ENCODE peak calls at places on chromosomes 6 and 20, in nine cellular contexts. One of them, this sample, is unnamed.

GRCh38 chr6:14211596-14211961 is 94.0 kb downstream of the CD83 start:
- DNase-seq in heart left ventricle: peak
- DNase-seq in HepG2: peak
- DNase-seq in IMR-90: peak
- DNase-seq in adrenal gland: peak
- DNase-seq in GM12865: peak
- DNase-seq in lung: peak
- DNase-seq in kidney: peak
- DNase-seq in mucosa of descending colon: peak
- DNase-seq in this sample: peak

GRCh38 chr20:16368645-16369292 is 204.5 kb downstream of the KIF16B start:
- DNase-seq in heart left ventricle: no peak
- DNase-seq in HepG2: peak
- DNase-seq in IMR-90: peak
- DNase-seq in adrenal gland: no peak
- DNase-seq in GM12865: no peak
- DNase-seq in lung: no peak
- DNase-seq in kidney: no peak
- DNase-seq in mucosa of descending colon: no peak
- DNase-seq in this sample: peak

GRCh38 chr20:37506166-37506725 is 14.8 kb upstream of the NNAT start:
- DNase-seq in heart left ventricle: no peak
- DNase-seq in HepG2: no peak
- DNase-seq in IMR-90: no peak
- DNase-seq in adrenal gland: no peak
- DNase-seq in GM12865: no peak
- DNase-seq in lung: no peak
- DNase-seq in kidney: no peak
- DNase-seq in mucosa of descending colon: no peak
- DNase-seq in this sample: no peak

GRCh38 chr6:152573762-152574161 is 63.4 kb downstream of the SYNE1 start:
- DNase-seq in heart left ventricle: no peak
- DNase-seq in HepG2: no peak
- DNase-seq in IMR-90: peak
- DNase-seq in adrenal gland: no peak
- DNase-seq in GM12865: no peak
- DNase-seq in lung: no peak
- DNase-seq in kidney: no peak
- DNase-seq in mucosa of descending colon: no peak
- DNase-seq in this sample: peak

GRCh38 chr6:54192993-54193392 is 81.8 kb downstream of the MLIP start:
- DNase-seq in heart left ventricle: no peak
- DNase-seq in HepG2: no peak
- DNase-seq in IMR-90: no peak
- DNase-seq in adrenal gland: no peak
- DNase-seq in GM12865: no peak
- DNase-seq in lung: no peak
- DNase-seq in kidney: no peak
- DNase-seq in mucosa of descending colon: no peak
- DNase-seq in this sample: no peak

GRCh38 chr6:30883743-30884520 is at the start of gene DDR1:
- DNase-seq in heart left ventricle: peak
- DNase-seq in HepG2: peak
- DNase-seq in IMR-90: peak
- DNase-seq in adrenal gland: peak
- DNase-seq in GM12865: peak
- DNase-seq in lung: peak
- DNase-seq in kidney: peak
- DNase-seq in mucosa of descending colon: peak
- DNase-seq in this sample: peak

GRCh38 chr6:75205776-75206334 is at the start of gene COL12A1:
- DNase-seq in heart left ventricle: peak
- DNase-seq in HepG2: no peak
- DNase-seq in IMR-90: peak
- DNase-seq in adrenal gland: no peak
- DNase-seq in GM12865: no peak
- DNase-seq in lung: peak
- DNase-seq in kidney: peak
- DNase-seq in mucosa of descending colon: peak
- DNase-seq in this sample: peak

GRCh38 chr6:118581489-118581959 is 33.4 kb downstream of the PLN start:
- DNase-seq in heart left ventricle: no peak
- DNase-seq in HepG2: no peak
- DNase-seq in IMR-90: peak
- DNase-seq in adrenal gland: peak
- DNase-seq in GM12865: no peak
- DNase-seq in lung: no peak
- DNase-seq in kidney: no peak
- DNase-seq in mucosa of descending colon: no peak
- DNase-seq in this sample: peak

GRCh38 chr20:40689100-40689942 is at the start of gene MAFB:
- DNase-seq in heart left ventricle: peak
- DNase-seq in HepG2: peak
- DNase-seq in IMR-90: peak
- DNase-seq in adrenal gland: peak
- DNase-seq in GM12865: peak
- DNase-seq in lung: peak
- DNase-seq in kidney: peak
- DNase-seq in mucosa of descending colon: peak
- DNase-seq in this sample: peak

GRCh38 chr6:98921038-98921437 is 26.7 kb downstream of the FBXL4 start:
- DNase-seq in heart left ventricle: no peak
- DNase-seq in HepG2: no peak
- DNase-seq in IMR-90: peak
- DNase-seq in adrenal gland: no peak
- DNase-seq in GM12865: peak
- DNase-seq in lung: no peak
- DNase-seq in kidney: no peak
- DNase-seq in mucosa of descending colon: no peak
- DNase-seq in this sample: no peak

GRCh38 chr6:156816505-156816904 is 39.3 kb downstream of the ARID1B start:
- DNase-seq in heart left ventricle: no peak
- DNase-seq in HepG2: no peak
- DNase-seq in IMR-90: peak
- DNase-seq in adrenal gland: no peak
- DNase-seq in GM12865: no peak
- DNase-seq in lung: peak
- DNase-seq in kidney: peak
- DNase-seq in mucosa of descending colon: no peak
- DNase-seq in this sample: peak

GRCh38 chr6:97067045-97067444 is 142.5 kb downstream of the KLHL32 start:
- DNase-seq in heart left ventricle: no peak
- DNase-seq in HepG2: no peak
- DNase-seq in IMR-90: no peak
- DNase-seq in adrenal gland: no peak
- DNase-seq in GM12865: peak
- DNase-seq in lung: no peak
- DNase-seq in kidney: no peak
- DNase-seq in mucosa of descending colon: no peak
- DNase-seq in this sample: no peak

GRCh38 chr20:8875586-8875985 is 193.3 kb upstream of the PLCB4 start:
- DNase-seq in heart left ventricle: no peak
- DNase-seq in HepG2: no peak
- DNase-seq in IMR-90: no peak
- DNase-seq in adrenal gland: no peak
- DNase-seq in GM12865: no peak
- DNase-seq in lung: no peak
- DNase-seq in kidney: no peak
- DNase-seq in mucosa of descending colon: no peak
- DNase-seq in this sample: peak

GRCh38 chr6:137342607-137343186 is 123.5 kb upstream of the IFNGR1 start:
- DNase-seq in heart left ventricle: no peak
- DNase-seq in HepG2: no peak
- DNase-seq in IMR-90: no peak
- DNase-seq in adrenal gland: no peak
- DNase-seq in GM12865: no peak
- DNase-seq in lung: no peak
- DNase-seq in kidney: peak
- DNase-seq in mucosa of descending colon: peak
- DNase-seq in this sample: no peak

GRCh38 chr6:137339929-137340559 is 120.9 kb upstream of the IFNGR1 start:
- DNase-seq in heart left ventricle: no peak
- DNase-seq in HepG2: no peak
- DNase-seq in IMR-90: no peak
- DNase-seq in adrenal gland: no peak
- DNase-seq in GM12865: no peak
- DNase-seq in lung: no peak
- DNase-seq in kidney: no peak
- DNase-seq in mucosa of descending colon: no peak
- DNase-seq in this sample: no peak

GRCh38 chr6:137341721-137342195 is 122.6 kb upstream of the IFNGR1 start:
- DNase-seq in heart left ventricle: peak
- DNase-seq in HepG2: no peak
- DNase-seq in IMR-90: no peak
- DNase-seq in adrenal gland: peak
- DNase-seq in GM12865: peak
- DNase-seq in lung: no peak
- DNase-seq in kidney: peak
- DNase-seq in mucosa of descending colon: peak
- DNase-seq in this sample: peak
- TF ChIP-seq CTCF in heart left ventricle: no peak
- TF ChIP-seq CTCF in HepG2: peak
- TF ChIP-seq CTCF in IMR-90: peak
- TF ChIP-seq CTCF in adrenal gland: peak
- TF ChIP-seq CTCF in GM12865: peak
- TF ChIP-seq CTCF in lung: no peak
- TF ChIP-seq CTCF in kidney: peak
- TF ChIP-seq CTCF in mucosa of descending colon: no peak
- TF ChIP-seq CTCF in this sample: peak

GRCh38 chr20:1734269-1734858 is 76.8 kb upstream of the SIRPG start:
- DNase-seq in heart left ventricle: no peak
- DNase-seq in HepG2: peak
- DNase-seq in IMR-90: no peak
- DNase-seq in adrenal gland: no peak
- DNase-seq in GM12865: peak
- DNase-seq in lung: no peak
- DNase-seq in kidney: no peak
- DNase-seq in mucosa of descending colon: no peak
- DNase-seq in this sample: peak

GRCh38 chr20:1741309-1742048 is 83.9 kb upstream of the SIRPG start:
- DNase-seq in heart left ventricle: no peak
- DNase-seq in HepG2: no peak
- DNase-seq in IMR-90: no peak
- DNase-seq in adrenal gland: no peak
- DNase-seq in GM12865: no peak
- DNase-seq in lung: no peak
- DNase-seq in kidney: no peak
- DNase-seq in mucosa of descending colon: no peak
- DNase-seq in this sample: no peak

GRCh38 chr20:1737134-1737533 is 79.6 kb upstream of the SIRPG start:
- DNase-seq in heart left ventricle: no peak
- DNase-seq in HepG2: no peak
- DNase-seq in IMR-90: no peak
- DNase-seq in adrenal gland: no peak
- DNase-seq in GM12865: no peak
- DNase-seq in lung: no peak
- DNase-seq in kidney: no peak
- DNase-seq in mucosa of descending colon: no peak
- DNase-seq in this sample: no peak

GRCh38 chr20:1735417-1736089 is 78.0 kb upstream of the SIRPG start:
- DNase-seq in heart left ventricle: no peak
- DNase-seq in HepG2: no peak
- DNase-seq in IMR-90: no peak
- DNase-seq in adrenal gland: no peak
- DNase-seq in GM12865: no peak
- DNase-seq in lung: no peak
- DNase-seq in kidney: peak
- DNase-seq in mucosa of descending colon: no peak
- DNase-seq in this sample: no peak
- H3K4me3 ChIP-seq in heart left ventricle: no peak
- H3K4me3 ChIP-seq in HepG2: no peak
- H3K4me3 ChIP-seq in IMR-90: no peak
- H3K4me3 ChIP-seq in adrenal gland: no peak
- H3K4me3 ChIP-seq in GM12865: no peak
- H3K4me3 ChIP-seq in lung: no peak
- H3K4me3 ChIP-seq in kidney: no peak
- H3K4me3 ChIP-seq in mucosa of descending colon: no peak
- H3K4me3 ChIP-seq in this sample: no peak

GRCh38 chr6:143126574-143126941 is 65.9 kb downstream of the AIG1 start:
- DNase-seq in heart left ventricle: no peak
- DNase-seq in HepG2: no peak
- DNase-seq in IMR-90: no peak
- DNase-seq in adrenal gland: no peak
- DNase-seq in GM12865: no peak
- DNase-seq in lung: no peak
- DNase-seq in kidney: no peak
- DNase-seq in mucosa of descending colon: no peak
- DNase-seq in this sample: no peak

GRCh38 chr6:143128346-143129015 is 67.8 kb downstream of the AIG1 start:
- DNase-seq in heart left ventricle: no peak
- DNase-seq in HepG2: no peak
- DNase-seq in IMR-90: no peak
- DNase-seq in adrenal gland: no peak
- DNase-seq in GM12865: no peak
- DNase-seq in lung: no peak
- DNase-seq in kidney: no peak
- DNase-seq in mucosa of descending colon: no peak
- DNase-seq in this sample: no peak

GRCh38 chr6:143125455-143125854 is 64.8 kb downstream of the AIG1 start:
- DNase-seq in heart left ventricle: no peak
- DNase-seq in HepG2: no peak
- DNase-seq in IMR-90: no peak
- DNase-seq in adrenal gland: no peak
- DNase-seq in GM12865: no peak
- DNase-seq in lung: no peak
- DNase-seq in kidney: no peak
- DNase-seq in mucosa of descending colon: no peak
- DNase-seq in this sample: no peak

GRCh38 chr6:143125896-143126573 is 65.3 kb downstream of the AIG1 start:
- DNase-seq in heart left ventricle: no peak
- DNase-seq in HepG2: no peak
- DNase-seq in IMR-90: no peak
- DNase-seq in adrenal gland: no peak
- DNase-seq in GM12865: no peak
- DNase-seq in lung: no peak
- DNase-seq in kidney: no peak
- DNase-seq in mucosa of descending colon: no peak
- DNase-seq in this sample: no peak

GRCh38 chr6:143127941-143128340 is 67.3 kb downstream of the AIG1 start:
- DNase-seq in heart left ventricle: no peak
- DNase-seq in HepG2: no peak
- DNase-seq in IMR-90: no peak
- DNase-seq in adrenal gland: no peak
- DNase-seq in GM12865: no peak
- DNase-seq in lung: no peak
- DNase-seq in kidney: no peak
- DNase-seq in mucosa of descending colon: no peak
- DNase-seq in this sample: no peak
- TF ChIP-seq CTCF in heart left ventricle: no peak
- TF ChIP-seq CTCF in HepG2: no peak
- TF ChIP-seq CTCF in IMR-90: no peak
- TF ChIP-seq CTCF in adrenal gland: no peak
- TF ChIP-seq CTCF in GM12865: no peak
- TF ChIP-seq CTCF in lung: no peak
- TF ChIP-seq CTCF in kidney: no peak
- TF ChIP-seq CTCF in mucosa of descending colon: no peak
- TF ChIP-seq CTCF in this sample: no peak

DNA sequence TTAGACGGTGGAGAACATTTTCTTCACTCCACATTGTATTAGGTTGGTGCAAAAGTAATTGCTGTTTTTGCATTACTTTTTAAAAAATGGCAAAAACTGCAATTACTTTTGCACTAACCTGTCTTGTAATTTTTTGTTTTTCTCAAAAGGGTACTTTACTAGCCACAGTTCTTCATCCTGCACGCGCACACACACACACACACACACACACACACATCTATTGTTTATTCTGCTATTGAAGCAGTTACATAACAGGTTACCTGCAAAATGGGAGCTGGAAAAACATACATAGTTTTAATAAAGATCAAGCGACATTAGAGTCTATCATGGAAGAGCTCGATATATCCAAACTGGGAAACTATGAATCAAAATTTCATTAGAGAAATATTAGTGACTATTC is 235.2 kb downstream of the SIM1 start:
- DNase-seq in heart left ventricle: no peak
- DNase-seq in HepG2: no peak
- DNase-seq in IMR-90: no peak
- DNase-seq in adrenal gland: no peak
- DNase-seq in GM12865: no peak
- DNase-seq in lung: no peak
- DNase-seq in kidney: no peak
- DNase-seq in mucosa of descending colon: no peak
- DNase-seq in this sample: no peak
- H3K4me3 ChIP-seq in heart left ventricle: no peak
- H3K4me3 ChIP-seq in HepG2: peak
- H3K4me3 ChIP-seq in IMR-90: no peak
- H3K4me3 ChIP-seq in adrenal gland: peak
- H3K4me3 ChIP-seq in GM12865: peak
- H3K4me3 ChIP-seq in lung: no peak
- H3K4me3 ChIP-seq in kidney: no peak
- H3K4me3 ChIP-seq in mucosa of descending colon: no peak
- H3K4me3 ChIP-seq in this sample: no peak